ENCODE peak calls at places on chromosomes 7 and 10, in five cellular contexts. One of them, this sample, is unnamed.

GRCh38 chr10:113084031-113084430 is 134.0 kb downstream of the TCF7L2 start:
- DNase-seq in fibroblast of lung: no peak
- DNase-seq in stimulated activated CD4-positive, alpha-beta T cell treated with anti-CD3 and anti-CD28 coated beads, Interleukin-1b, Interleukin-23, amount 100 ng/mL, for 1 hour: no peak
- DNase-seq in AG20443: no peak
- DNase-seq in substantia nigra: no peak
- DNase-seq in this sample: no peak

GRCh38 chr10:71547841-71548493 is 151.2 kb downstream of the CDH23 start:
- DNase-seq in fibroblast of lung: peak; percentile 58
- DNase-seq in stimulated activated CD4-positive, alpha-beta T cell treated with anti-CD3 and anti-CD28 coated beads, Interleukin-1b, Interleukin-23, amount 100 ng/mL, for 1 hour: no peak
- DNase-seq in AG20443: peak; percentile 70
- DNase-seq in substantia nigra: peak; percentile 11
- DNase-seq in this sample: no peak

GRCh38 chr10:11264481-11265044 is 246.9 kb downstream of the CELF2 start:
- DNase-seq in fibroblast of lung: no peak
- DNase-seq in stimulated activated CD4-positive, alpha-beta T cell treated with anti-CD3 and anti-CD28 coated beads, Interleukin-1b, Interleukin-23, amount 100 ng/mL, for 1 hour: no peak
- DNase-seq in AG20443: no peak
- DNase-seq in substantia nigra: no peak
- DNase-seq in this sample: no peak

GRCh38 chr7:136925556-136925955 is 57.1 kb downstream of the CHRM2 start:
- DNase-seq in fibroblast of lung: peak; percentile 88
- DNase-seq in stimulated activated CD4-positive, alpha-beta T cell treated with anti-CD3 and anti-CD28 coated beads, Interleukin-1b, Interleukin-23, amount 100 ng/mL, for 1 hour: no peak
- DNase-seq in AG20443: no peak
- DNase-seq in substantia nigra: no peak
- DNase-seq in this sample: no peak

GRCh38 chr10:74760042-74760979 is 66.1 kb upstream of the KAT6B start:
- DNase-seq in fibroblast of lung: no peak
- DNase-seq in stimulated activated CD4-positive, alpha-beta T cell treated with anti-CD3 and anti-CD28 coated beads, Interleukin-1b, Interleukin-23, amount 100 ng/mL, for 1 hour: no peak
- DNase-seq in AG20443: no peak
- DNase-seq in substantia nigra: no peak
- DNase-seq in this sample: no peak

GRCh38 chr7:78198756-78199155 is 400.2 kb downstream of the PHTF2 start:
- DNase-seq in fibroblast of lung: peak; percentile 34
- DNase-seq in stimulated activated CD4-positive, alpha-beta T cell treated with anti-CD3 and anti-CD28 coated beads, Interleukin-1b, Interleukin-23, amount 100 ng/mL, for 1 hour: no peak
- DNase-seq in AG20443: peak; percentile 51
- DNase-seq in substantia nigra: no peak
- DNase-seq in this sample: no peak

GRCh38 chr10:102729090-102730026 is 14.4 kb upstream of the WBP1L start:
- DNase-seq in fibroblast of lung: peak; percentile 62
- DNase-seq in stimulated activated CD4-positive, alpha-beta T cell treated with anti-CD3 and anti-CD28 coated beads, Interleukin-1b, Interleukin-23, amount 100 ng/mL, for 1 hour: no peak
- DNase-seq in AG20443: peak; percentile 92
- DNase-seq in substantia nigra: peak; percentile 68
- DNase-seq in this sample: peak; percentile 66

GRCh38 chr7:106217089-106217542 is 67.7 kb downstream of the NAMPT start:
- DNase-seq in fibroblast of lung: peak; percentile 67
- DNase-seq in stimulated activated CD4-positive, alpha-beta T cell treated with anti-CD3 and anti-CD28 coated beads, Interleukin-1b, Interleukin-23, amount 100 ng/mL, for 1 hour: no peak
- DNase-seq in AG20443: peak; percentile 65
- DNase-seq in substantia nigra: no peak
- DNase-seq in this sample: peak; percentile 22

GRCh38 chr7:44391171-44391570 is 65.8 kb upstream of the CAMK2B start:
- DNase-seq in fibroblast of lung: no peak
- DNase-seq in stimulated activated CD4-positive, alpha-beta T cell treated with anti-CD3 and anti-CD28 coated beads, Interleukin-1b, Interleukin-23, amount 100 ng/mL, for 1 hour: no peak
- DNase-seq in AG20443: no peak
- DNase-seq in substantia nigra: no peak
- DNase-seq in this sample: no peak

GRCh38 chr10:110864662-110865140 is 7.0 kb upstream of the PDCD4 start:
- DNase-seq in fibroblast of lung: no peak
- DNase-seq in stimulated activated CD4-positive, alpha-beta T cell treated with anti-CD3 and anti-CD28 coated beads, Interleukin-1b, Interleukin-23, amount 100 ng/mL, for 1 hour: no peak
- DNase-seq in AG20443: no peak
- DNase-seq in substantia nigra: no peak
- DNase-seq in this sample: no peak

GRCh38 chr10:55058800-55059199 is 257.8 kb upstream of the PCDH15 start:
- DNase-seq in fibroblast of lung: no peak
- DNase-seq in stimulated activated CD4-positive, alpha-beta T cell treated with anti-CD3 and anti-CD28 coated beads, Interleukin-1b, Interleukin-23, amount 100 ng/mL, for 1 hour: no peak
- DNase-seq in AG20443: no peak
- DNase-seq in substantia nigra: no peak
- DNase-seq in this sample: no peak

This sample was measured in thoracic aorta.